ENCODE peak calls at places on chromosomes 1 and 21, in six cellular contexts. E is GM12878, B is K562, F is SK-N-SH, P is NT2/D1, H is H1. U is an unnamed sample.
A peak's percentile ranks its signal among the peaks of the same experiment; 100 is the strongest.

GRCh38 chr21:24829397-24829796 is 777.9 kb downstream of the MRPL39 start:
- DNase-seq in E (no peak), B (no peak), F (peak; percentile 8), P (no peak), H (no peak), U (no peak)

GRCh38 chr1:162632743-162633326 is 571 bp downstream of the DDR2 start:
- DNase-seq in E (no peak), B (no peak), F (no peak), P (no peak), H (no peak), U (no peak)

GRCh38 chr1:192550922-192551534 is 24.5 kb upstream of the RGS1 start:
- DNase-seq in E (peak; percentile 89), B (no peak), F (no peak), P (no peak), H (no peak), U (peak; percentile 16)

GRCh38 chr1:17441265-17441992 is 2.0 kb upstream of the RCC2 start:
- DNase-seq in E (no peak), B (no peak), F (no peak), P (no peak), H (no peak), U (peak; percentile 67)

GRCh38 chr1:243493156-243494129 is 237.6 kb downstream of the SDCCAG8 start:
- DNase-seq in E (no peak), B (no peak), F (peak; percentile 61), P (no peak), H (no peak), U (no peak)

GRCh38 chr1:205258313-205259176 is 30.8 kb downstream of the TMCC2 start:
- DNase-seq in E (no peak), B (peak; percentile 55), F (no peak), P (no peak), H (no peak), U (no peak)

GRCh38 chr1:179953974-179954493 is 576 bp upstream of the CEP350 start:
- DNase-seq in E (no peak), B (peak; percentile 19), F (peak; percentile 37), P (no peak), H (peak; percentile 50), U (no peak)

GRCh38 chr1:156428772-156429288 is 59.8 kb downstream of the RHBG start:
- DNase-seq in E (no peak), B (no peak), F (no peak), P (no peak), H (no peak), U (no peak)

GRCh38 chr1:9207086-9207485 is 27.5 kb upstream of the H6PD start:
- DNase-seq in E (no peak), B (no peak), F (no peak), P (no peak), H (no peak), U (no peak)

GRCh38 chr1:175270361-175270760 is 77.8 kb upstream of the KIAA0040 start:
- DNase-seq in E (no peak), B (no peak), F (no peak), P (no peak), H (no peak), U (no peak)

GRCh38 chr1:218164930-218165686 is 120.0 kb upstream of the RRP15 start:
- DNase-seq in E (no peak), B (no peak), F (peak; percentile 67), P (peak; percentile 60), H (peak; percentile 84), U (no peak)

GRCh38 chr1:7339953-7340352 is 431.1 kb upstream of the VAMP3 start:
- DNase-seq in E (no peak), B (no peak), F (no peak), P (no peak), H (no peak), U (no peak)

GRCh38 chr1:246516126-246516525 is 9.0 kb upstream of the SMYD3 start:
- DNase-seq in E (no peak), B (no peak), F (no peak), P (no peak), H (no peak), U (no peak)

GRCh38 chr1:8161546-8162110 is 135.5 kb upstream of the ERRFI1 start:
- DNase-seq in E (no peak), B (no peak), F (no peak), P (no peak), H (no peak), U (no peak)

GRCh38 chr21:31887596-31887920 is 14.7 kb downstream of the HUNK start:
- DNase-seq in E (no peak), B (peak; percentile 47), F (no peak), P (no peak), H (no peak), U (no peak)

GRCh38 chr1:206472454-206472853 is 2.2 kb downstream of the IKBKE start:
- DNase-seq in E (no peak), B (no peak), F (peak; percentile 42), P (no peak), H (no peak), U (no peak)

GRCh38 chr1:7575041-7575400 is 196.1 kb upstream of the VAMP3 start:
- DNase-seq in E (no peak), B (no peak), F (no peak), P (no peak), H (no peak), U (no peak)

GRCh38 chr1:21264913-21265312 is 25.4 kb downstream of the ECE1 start:
- DNase-seq in E (no peak), B (no peak), F (no peak), P (no peak), H (no peak), U (no peak)

GRCh38 chr1:101288491-101288944 is 51.7 kb downstream of the S1PR1 start:
- DNase-seq in E (peak; percentile 69), B (peak; percentile 58), F (peak; percentile 60), P (peak; percentile 47), H (no peak), U (peak; percentile 72)

GRCh38 chr1:184618851-184619250 is 135.8 kb downstream of the EDEM3 start:
- DNase-seq in E (no peak), B (no peak), F (no peak), P (no peak), H (no peak), U (no peak)

GRCh38 chr1:147080013-147080661 is 92.1 kb downstream of the PRKAB2 start:
- DNase-seq in E (no peak), B (no peak), F (peak; percentile 24), P (no peak), H (peak; percentile 72), U (no peak)

GRCh38 chr21:42140196-42140934 is 69.2 kb downstream of the UMODL1 start:
- DNase-seq in E (no peak), B (no peak), F (no peak), P (no peak), H (no peak), U (no peak)

GRCh38 chr1:39959651-39960333 is 4.8 kb downstream of the MFSD2A start:
- DNase-seq in E (no peak), B (no peak), F (no peak), P (no peak), H (no peak), U (no peak)

GRCh38 chr1:16189003-16189402 is 23.4 kb downstream of the ARHGEF19 start:
- DNase-seq in E (no peak), B (no peak), F (no peak), P (no peak), H (no peak), U (no peak)

GRCh38 chr1:59485171-59485570 is 188.3 kb downstream of the FGGY start:
- DNase-seq in E (no peak), B (no peak), F (no peak), P (no peak), H (no peak), U (no peak)

GRCh38 chr1:233372218-233373125 is 44.9 kb downstream of the MAP3K21 start:
- DNase-seq in E (no peak), B (no peak), F (no peak), P (no peak), H (no peak), U (no peak)

GRCh38 chr1:244011251-244011650 is 39.8 kb upstream of the ZBTB18 start:
- DNase-seq in E (no peak), B (no peak), F (no peak), P (no peak), H (no peak), U (no peak)

GRCh38 chr1:64956733-64957441 is 9.5 kb downstream of the JAK1 start:
- DNase-seq in E (peak; percentile 80), B (peak; percentile 46), F (no peak), P (no peak), H (no peak), U (no peak)

GRCh38 chr1:230509281-230509977 is 83.3 kb upstream of the PGBD5 start:
- DNase-seq in E (peak; percentile 19), B (no peak), F (no peak), P (no peak), H (no peak), U (no peak)
- TF ChIP-seq YY1 in E (no peak), B (no peak), F (no peak), P (no peak), H (no peak), U (no peak)

GRCh38 chr1:27476222-27476621 is 13.7 kb downstream of the WASF2 start:
- DNase-seq in E (no peak), B (no peak), F (no peak), P (no peak), H (no peak), U (no peak)
- TF ChIP-seq YY1 in E (no peak), B (no peak), F (no peak), P (no peak), H (no peak), U (no peak)

GRCh38 chr21:36543924-36544323 is 64.0 kb upstream of the CLDN14 start:
- DNase-seq in E (no peak), B (no peak), F (no peak), P (no peak), H (no peak), U (no peak)

GRCh38 chr21:36542312-36543101 is 62.6 kb upstream of the CLDN14 start:
- DNase-seq in E (peak; percentile 70), B (no peak), F (no peak), P (no peak), H (peak; percentile 61), U (no peak)

GRCh38 chr21:36539434-36540150 is 59.7 kb upstream of the CLDN14 start:
- DNase-seq in E (no peak), B (no peak), F (no peak), P (no peak), H (no peak), U (no peak)

GRCh38 chr21:36540700-36541099 is 60.8 kb upstream of the CLDN14 start:
- DNase-seq in E (no peak), B (no peak), F (no peak), P (no peak), H (no peak), U (no peak)

GRCh38 chr21:36541721-36542139 is 61.8 kb upstream of the CLDN14 start:
- DNase-seq in E (no peak), B (no peak), F (no peak), P (no peak), H (no peak), U (no peak)
- TF ChIP-seq YY1 in E (no peak), B (no peak), F (no peak), P (no peak), H (no peak), U (no peak)

GRCh38 chr1:211323156-211324063 is 3.2 kb upstream of the TRAF5 start:
- DNase-seq in E (no peak), B (peak; percentile 74), F (peak; percentile 75), P (peak; percentile 70), H (peak; percentile 59), U (no peak)
- TF ChIP-seq YY1 in E (peak; percentile 85), B (peak; percentile 49), F (no peak), P (no peak), H (peak; percentile 66), U (peak; percentile 39)

GRCh38 chr1:209674957-209675566 is at the start of gene G0S2:
- DNase-seq in E (no peak), B (peak; percentile 32), F (peak; percentile 78), P (peak; percentile 15), H (peak; percentile 71), U (no peak)
- TF ChIP-seq YY1 in E (no peak), B (no peak), F (no peak), P (no peak), H (no peak), U (no peak)